ENCODE peak calls at places on chromosomes 1 and 21, in five cellular contexts. One of them, this sample, is unnamed.

GRCh38 chr1:2513939-2514650 is 12.3 kb downstream of the PANK4 start:
- DNase-seq in H1: no peak
- DNase-seq in WTC11: no peak
- DNase-seq in endothelial cell of umbilical vein: no peak
- DNase-seq in K562: no peak
- DNase-seq in this sample: no peak

GRCh38 chr21:32094792-32095191 is 184.1 kb downstream of the MIS18A start:
- DNase-seq in K562: no peak
- DNase-seq in H1: no peak
- DNase-seq in WTC11: no peak
- DNase-seq in endothelial cell of umbilical vein: peak
- DNase-seq in this sample: peak

GRCh38 chr1:155976913-155977606 is 1.3 kb downstream of the ARHGEF2 start:
- DNase-seq in H1: no peak
- DNase-seq in WTC11: no peak
- DNase-seq in K562: no peak
- DNase-seq in endothelial cell of umbilical vein: no peak
- DNase-seq in this sample: no peak

GRCh38 chr1:12745992-12746323 is at the start of gene CFAP107:
- DNase-seq in H1: no peak
- DNase-seq in WTC11: no peak
- DNase-seq in endothelial cell of umbilical vein: no peak
- DNase-seq in K562: no peak
- DNase-seq in this sample: no peak

GRCh38 chr1:165897326-165898303 is 70.2 kb downstream of the UCK2 start:
- DNase-seq in endothelial cell of umbilical vein: no peak
- DNase-seq in WTC11: no peak
- DNase-seq in K562: no peak
- DNase-seq in H1: no peak
- DNase-seq in this sample: no peak

GRCh38 chr1:44830900-44831304 is 12.2 kb downstream of the PTCH2 start:
- DNase-seq in H1: no peak
- DNase-seq in WTC11: no peak
- DNase-seq in endothelial cell of umbilical vein: no peak
- DNase-seq in K562: peak
- DNase-seq in this sample: no peak

GRCh38 chr1:246139745-246140182 is 367.3 kb downstream of the SMYD3 start:
- DNase-seq in WTC11: no peak
- DNase-seq in H1: no peak
- DNase-seq in endothelial cell of umbilical vein: peak
- DNase-seq in K562: peak
- DNase-seq in this sample: peak

GRCh38 chr1:204146309-204146708 is 5.5 kb downstream of the ETNK2 start:
- DNase-seq in K562: no peak
- DNase-seq in WTC11: no peak
- DNase-seq in H1: no peak
- DNase-seq in endothelial cell of umbilical vein: no peak
- DNase-seq in this sample: no peak

GRCh38 chr1:229258031-229258850 is 12.7 kb upstream of the RAB4A start:
- DNase-seq in WTC11: peak
- DNase-seq in endothelial cell of umbilical vein: peak
- DNase-seq in K562: peak
- DNase-seq in H1: peak
- DNase-seq in this sample: peak

GRCh38 chr1:101293461-101294045 is 56.7 kb downstream of the S1PR1 start:
- DNase-seq in endothelial cell of umbilical vein: no peak
- DNase-seq in H1: no peak
- DNase-seq in K562: no peak
- DNase-seq in WTC11: no peak
- DNase-seq in this sample: no peak
- TF ChIP-seq JUN in endothelial cell of umbilical vein: peak
- TF ChIP-seq JUN in H1: no peak
- TF ChIP-seq JUN in K562: no peak
- TF ChIP-seq JUN in WTC11: no peak
- TF ChIP-seq JUN in this sample: no peak

GRCh38 chr1:941588-942383 is 17.3 kb downstream of the NOC2L start:
- DNase-seq in endothelial cell of umbilical vein: peak
- DNase-seq in WTC11: peak
- DNase-seq in H1: peak
- DNase-seq in K562: peak
- DNase-seq in this sample: peak
- TF ChIP-seq JUN in endothelial cell of umbilical vein: no peak
- TF ChIP-seq JUN in WTC11: no peak
- TF ChIP-seq JUN in H1: no peak
- TF ChIP-seq JUN in K562: no peak
- TF ChIP-seq JUN in this sample: peak

GRCh38 chr21:44453120-44453519 is 2.2 kb upstream of the LRRC3 start:
- DNase-seq in WTC11: no peak
- DNase-seq in endothelial cell of umbilical vein: no peak
- DNase-seq in H1: no peak
- DNase-seq in K562: no peak
- DNase-seq in this sample: no peak

GRCh38 chr21:44455524-44456206 is 355 bp downstream of the LRRC3 start:
- DNase-seq in H1: peak
- DNase-seq in K562: no peak
- DNase-seq in endothelial cell of umbilical vein: peak
- DNase-seq in WTC11: peak
- DNase-seq in this sample: peak

GRCh38 chr21:44456207-44456914 is 1.1 kb downstream of the LRRC3 start:
- DNase-seq in H1: no peak
- DNase-seq in endothelial cell of umbilical vein: peak
- DNase-seq in K562: no peak
- DNase-seq in WTC11: no peak
- DNase-seq in this sample: no peak

GRCh38 chr21:44454058-44454457 is 1.3 kb upstream of the LRRC3 start:
- DNase-seq in WTC11: no peak
- DNase-seq in H1: no peak
- DNase-seq in K562: no peak
- DNase-seq in endothelial cell of umbilical vein: no peak
- DNase-seq in this sample: no peak

DNA sequence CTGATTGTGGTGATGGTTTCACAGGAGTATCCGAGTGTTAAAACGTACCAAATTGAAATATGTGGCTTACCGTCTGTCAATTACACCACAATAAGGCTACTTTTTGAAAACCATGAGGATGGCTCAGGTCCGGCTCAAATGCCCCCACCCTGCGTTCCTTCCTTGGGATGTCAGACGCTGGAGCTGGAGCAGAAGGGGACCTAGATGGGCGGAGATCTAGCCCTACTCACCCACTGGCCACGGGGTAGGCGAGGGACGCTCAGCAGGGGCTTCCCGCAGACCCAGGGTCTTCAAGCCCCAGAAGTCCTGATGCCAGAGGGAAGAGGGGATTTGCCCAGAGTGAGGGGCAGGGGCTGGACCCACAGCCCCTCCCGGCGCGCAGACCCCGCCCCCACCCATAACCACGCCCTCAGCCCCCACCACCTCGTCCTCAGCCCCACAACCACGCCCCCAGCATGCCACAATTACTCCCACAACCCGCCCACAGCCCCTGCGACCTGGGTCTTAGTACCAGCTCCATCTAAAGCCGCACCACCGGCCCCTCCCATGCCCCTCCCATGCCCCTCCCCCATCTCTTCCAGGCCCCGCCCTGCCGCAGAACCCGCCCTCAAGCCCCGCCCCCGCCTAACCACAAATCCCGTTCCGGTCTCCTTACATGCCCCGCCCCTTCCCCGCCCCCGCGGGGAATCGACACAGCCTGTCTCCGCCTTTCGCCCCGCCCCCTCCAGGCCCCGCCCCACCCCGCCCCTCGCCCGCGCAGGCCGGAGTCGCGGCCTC is at the start of gene LRRC3:
- DNase-seq in K562: peak
- DNase-seq in H1: peak
- DNase-seq in endothelial cell of umbilical vein: peak
- DNase-seq in WTC11: peak
- DNase-seq in this sample: peak
- TF ChIP-seq JUN in K562: no peak
- TF ChIP-seq JUN in H1: no peak
- TF ChIP-seq JUN in endothelial cell of umbilical vein: no peak
- TF ChIP-seq JUN in WTC11: no peak
- TF ChIP-seq JUN in this sample: no peak

GRCh38 chr21:42843021-42843420 is 36.3 kb downstream of the WDR4 start:
- DNase-seq in endothelial cell of umbilical vein: no peak
- DNase-seq in H1: no peak
- DNase-seq in WTC11: peak
- DNase-seq in K562: no peak
- DNase-seq in this sample: no peak
- TF ChIP-seq JUN in endothelial cell of umbilical vein: no peak
- TF ChIP-seq JUN in H1: no peak
- TF ChIP-seq JUN in WTC11: no peak
- TF ChIP-seq JUN in K562: no peak
- TF ChIP-seq JUN in this sample: no peak